ENCODE peak calls at places on chromosomes 1 and 21, in four cellular contexts. C is CD4-positive, CD25-positive, alpha-beta regulatory T cell; V is HFFc6; J is GM20000. T is an unnamed sample.

GRCh38 chr1:26181586-26182371 is 4.5 kb downstream of the CNKSR1 start:
- DNase-seq in C (no peak), V (no peak), J (no peak), T (no peak)

GRCh38 chr1:22291926-22292788 is 149.3 kb upstream of the WNT4 start:
- DNase-seq in C (no peak), V (no peak), J (no peak), T (no peak)

GRCh38 chr1:69569983-69570755 is 2.4 kb downstream of the LRRC7 start:
- DNase-seq in C (no peak), V (no peak), J (no peak), T (no peak)

GRCh38 chr21:42649122-42650032 is 4.0 kb upstream of the PDE9A start:
- DNase-seq in C (no peak), V (no peak), J (no peak), T (no peak)

GRCh38 chr1:16720403-16721223 is 19.7 kb upstream of the RNU1-4 start:
- DNase-seq in C (no peak), V (peak), J (peak), T (no peak)

GRCh38 chr1:19678931-19679453 is 14.3 kb downstream of the HTR6 start:
- DNase-seq in C (no peak), V (no peak), J (no peak), T (no peak)

GRCh38 chr1:7940745-7941436 is at the start of gene TNFRSF9:
- DNase-seq in C (no peak), V (no peak), J (peak), T (peak)

GRCh38 chr1:80961464-80962190 is 839.1 kb upstream of the ADGRL2 start:
- DNase-seq in C (no peak), V (no peak), J (no peak), T (no peak)

GRCh38 chr21:33971492-33972013 is 55.9 kb upstream of the ATP5PO start:
- DNase-seq in C (no peak), V (peak), J (no peak), T (no peak)

GRCh38 chr1:145824499-145824842 is 471 bp downstream of the POLR3C start:
- DNase-seq in C (no peak), V (no peak), J (no peak), T (no peak)

GRCh38 chr1:40861227-40862003 is 748 bp downstream of the CITED4 start:
- DNase-seq in C (peak), V (no peak), J (peak), T (no peak)

GRCh38 chr1:182080955-182081582 is 19.6 kb upstream of the ZNF648 start:
- DNase-seq in C (no peak), V (peak), J (peak), T (no peak)

GRCh38 chr1:50066806-50067205 is 41.9 kb upstream of the ELAVL4 start:
- DNase-seq in C (no peak), V (no peak), J (no peak), T (no peak)

GRCh38 chr1:154502066-154502741 is at the start of the genes SHE and TDRD10:
- DNase-seq in C (peak), V (no peak), J (peak), T (no peak)

GRCh38 chr1:183989078-183989577 is 48.4 kb downstream of the COLGALT2 start:
- DNase-seq in C (no peak), V (peak), J (peak), T (peak)

GRCh38 chr1:57277681-57278080 is 146.2 kb downstream of the DAB1 start:
- DNase-seq in C (no peak), V (no peak), J (no peak), T (no peak)

GRCh38 chr1:25977816-25978215 is 20.0 kb downstream of the PAFAH2 start:
- DNase-seq in C (no peak), V (no peak), J (no peak), T (no peak)

GRCh38 chr1:111603979-111604378 is 15.6 kb upstream of the RAP1A start:
- DNase-seq in C (peak), V (no peak), J (peak), T (peak)

T was measured in GM06990.